ENCODE peak calls at places on chromosomes 16 and 17, in eight cellular contexts. R is uterus; L is RWPE1; M is pancreas; K is lung; Y is lower leg skin; Q is mucosa of descending colon; N is CD4-positive, alpha-beta T cell. F is an unnamed sample.

GRCh38 chr17:38369124-38369886 is 17.7 kb downstream of the SOCS7 start:
- DNase-seq in Y (no peak), K (no peak), M (no peak), Q (no peak), R (no peak), L (no peak), N (no peak), F (no peak)

GRCh38 chr16:19607610-19608280 is 52.2 kb downstream of the VPS35L start:
- DNase-seq in Q (no peak), Y (no peak), R (no peak), L (no peak), K (no peak), M (no peak), N (no peak), F (peak; percentile 80)

GRCh38 chr16:29811896-29812665 is at the start of gene PRRT2:
- DNase-seq in Y (no peak), R (peak; percentile 80), N (no peak), L (no peak), K (no peak), Q (peak; percentile 59), M (peak; percentile 64), F (no peak)

GRCh38 chr17:81420769-81421462 is 25.7 kb downstream of the BAHCC1 start:
- DNase-seq in M (peak; percentile 64), L (no peak), R (no peak), K (no peak), Y (no peak), N (no peak), Q (no peak), F (no peak)

GRCh38 chr16:1784977-1785845 is 2.5 kb downstream of the NUBP2 start:
- DNase-seq in Q (no peak), L (no peak), N (no peak), R (no peak), Y (no peak), M (no peak), K (no peak), F (no peak)

GRCh38 chr16:79954920-79955705 is 354.6 kb upstream of the MAF start:
- DNase-seq in Y (no peak), M (no peak), Q (no peak), L (no peak), K (no peak), N (no peak), R (no peak), F (no peak)

GRCh38 chr17:8574687-8575086 is 55.8 kb downstream of the MYH10 start:
- DNase-seq in Y (no peak), K (no peak), M (no peak), N (no peak), Q (peak; percentile 3), L (no peak), R (peak; percentile 21), F (no peak)

GRCh38 chr17:31248986-31249385 is 48.1 kb downstream of the OMG start:
- DNase-seq in R (no peak), Q (no peak), K (no peak), M (no peak), Y (no peak), N (no peak), L (peak; percentile 28), F (peak; percentile 62)

GRCh38 chr17:42107597-42108576 is 4.6 kb downstream of the DHX58 start:
- DNase-seq in L (peak; percentile 94), N (peak; percentile 91), M (peak; percentile 80), K (peak; percentile 85), R (peak; percentile 66), Y (peak; percentile 62), Q (peak; percentile 92), F (no peak)

GRCh38 chr16:75250809-75251279 is 580 bp downstream of the BCAR1 start:
- DNase-seq in M (peak; percentile 71), R (peak; percentile 35), N (no peak), K (no peak), L (peak; percentile 67), Y (no peak), Q (peak; percentile 76), F (no peak)

GRCh38 chr16:75252946-75253911 is 1.8 kb upstream of the BCAR1 start:
- DNase-seq in R (peak; percentile 59), N (no peak), K (peak; percentile 28), M (no peak), Q (no peak), L (no peak), Y (no peak), F (no peak)

GRCh38 chr16:75252049-75252864 is 833 bp upstream of the BCAR1 start:
- DNase-seq in L (no peak), N (no peak), Y (no peak), Q (no peak), K (no peak), M (no peak), R (peak; percentile 23), F (no peak)

GRCh38 chr16:75250089-75250808 is 1.2 kb downstream of the BCAR1 start:
- DNase-seq in L (peak; percentile 53), N (no peak), M (peak; percentile 81), K (peak; percentile 50), Q (peak; percentile 80), R (peak; percentile 24), Y (no peak), F (no peak)

GRCh38 chr16:75251280-75252048 is at the start of gene BCAR1:
- DNase-seq in R (peak; percentile 87), Q (peak; percentile 91), K (peak; percentile 85), M (peak; percentile 89), L (peak; percentile 89), N (no peak), Y (peak; percentile 65), F (peak; percentile 71)
- TF ChIP-seq CTCF in R (peak; percentile 12), Q (no peak), K (no peak), M (no peak), L (no peak), N (no peak), Y (no peak), F (no peak)

DNA sequence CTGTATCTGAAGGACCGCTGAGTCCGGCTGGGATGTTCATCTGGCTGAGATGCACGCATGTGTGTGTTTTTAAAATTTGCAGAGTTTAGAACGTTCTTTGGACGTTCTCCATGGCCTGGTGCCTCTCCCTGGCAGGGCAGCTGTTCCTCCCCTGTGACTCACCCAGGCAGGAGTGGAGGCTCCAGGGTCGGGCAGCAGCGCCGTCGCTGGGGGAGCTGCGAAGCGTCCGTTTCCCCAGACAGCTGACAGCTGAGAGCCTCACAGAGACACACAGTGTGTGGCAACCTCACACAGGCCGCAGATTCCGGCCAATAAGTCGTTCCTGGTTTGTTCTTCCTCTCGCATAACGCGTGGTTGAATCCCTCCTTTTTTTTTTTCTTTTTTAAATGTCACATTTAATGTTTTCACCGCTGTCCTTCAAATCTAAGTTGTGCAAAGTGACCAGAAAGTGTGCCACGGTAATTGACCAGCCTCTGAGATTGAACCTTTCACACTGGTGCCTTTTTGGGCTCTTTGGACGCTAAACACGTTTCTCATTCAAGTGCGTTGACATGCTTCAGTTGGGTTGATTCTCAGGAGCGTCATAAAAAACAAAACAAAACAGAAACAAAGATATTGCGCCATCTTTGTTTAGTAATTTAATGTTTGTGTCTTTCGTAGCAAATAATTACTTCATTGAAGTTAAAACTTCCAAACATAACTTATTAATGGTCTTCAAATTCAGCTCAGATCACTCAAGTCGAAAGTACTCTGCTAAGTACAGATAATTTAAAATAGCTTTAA is 80.4 kb downstream of the OR1D5 start:
- DNase-seq in K (peak; percentile 53), L (peak; percentile 55), N (no peak), Y (peak; percentile 75), Q (peak; percentile 35), R (peak; percentile 91), M (no peak), F (peak; percentile 59)
- TF ChIP-seq CTCF in K (no peak), L (no peak), N (no peak), Y (no peak), Q (no peak), R (peak; percentile 59), M (no peak), F (peak; percentile 70)

GRCh38 chr17:13490427-13490826 is 111.3 kb downstream of the HS3ST3A1 start:
- DNase-seq in Y (no peak), M (no peak), Q (no peak), L (no peak), R (no peak), N (no peak), K (no peak), F (no peak)
- TF ChIP-seq CTCF in Y (no peak), M (no peak), Q (no peak), L (no peak), R (no peak), N (no peak), K (no peak), F (no peak)

DNA sequence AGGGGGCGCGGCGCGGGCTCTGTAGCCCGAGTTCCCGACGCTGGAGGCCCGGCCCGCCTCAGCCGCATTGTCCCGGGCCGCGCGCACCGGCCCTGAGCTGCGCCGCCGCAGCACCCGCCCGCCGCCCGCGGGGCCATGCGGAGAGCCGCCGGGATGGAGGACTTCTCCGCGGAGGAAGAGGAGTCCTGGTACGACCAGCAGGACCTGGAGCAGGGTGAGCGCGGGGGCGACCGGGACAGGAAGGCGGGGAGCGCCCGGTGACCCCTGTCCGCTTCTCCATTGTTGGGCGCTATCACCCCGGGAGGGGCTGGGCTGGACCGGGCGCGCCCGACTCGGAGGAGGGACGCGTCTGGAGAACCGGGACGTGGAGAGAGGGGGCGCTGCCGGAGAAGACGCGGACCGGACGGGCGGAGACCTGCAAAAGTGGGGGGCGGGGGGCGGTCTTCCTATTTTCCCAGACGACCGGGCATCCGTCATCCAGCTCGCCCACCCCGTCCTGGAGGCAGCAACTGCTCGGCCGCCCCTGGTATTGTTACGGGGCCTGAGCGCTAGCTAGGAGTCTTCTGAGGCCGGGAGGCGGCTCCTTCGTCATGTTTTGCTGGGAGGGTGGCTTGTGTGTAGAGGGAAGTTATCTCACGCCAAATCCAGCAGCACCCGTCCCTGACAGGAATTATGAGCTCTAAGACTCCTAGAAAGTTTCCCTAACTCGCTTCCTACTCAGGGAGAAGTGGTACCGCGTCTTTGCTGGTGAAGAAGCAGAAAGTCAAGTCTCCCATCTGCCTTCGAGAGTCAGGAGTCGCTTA is 678 bp downstream of the CDR2L start:
- DNase-seq in L (no peak), R (peak; percentile 93), N (no peak), K (peak; percentile 65), Q (peak; percentile 75), Y (peak; percentile 71), M (peak; percentile 72), F (no peak)
- TF ChIP-seq CTCF in L (peak; percentile 56), R (peak; percentile 60), N (no peak), K (no peak), Q (no peak), Y (no peak), M (no peak), F (peak; percentile 70)

F was measured in BJ.